ENCODE peak calls at places on chromosomes 6 and 20, in eight cellular contexts. M, C, E, Q, B, W, T and F are unnamed samples.

GRCh38 chr6:112502348-112503130 is 155.4 kb downstream of the RFPL4B start:
- DNase-seq in M (no peak), C (no peak), E (no peak), Q (no peak), B (no peak), W (no peak), T (no peak), F (no peak)

GRCh38 chr6:122903266-122903915 is 92.6 kb upstream of the CLVS2 start:
- DNase-seq in M (no peak), C (no peak), E (no peak), Q (no peak), B (no peak), W (no peak), T (no peak), F (no peak)

GRCh38 chr20:60011512-60012507 is 53.6 kb downstream of the CDH26 start:
- DNase-seq in M (no peak), C (no peak), E (no peak), Q (no peak), B (no peak), W (no peak), T (no peak), F (no peak)

GRCh38 chr20:46121531-46121930 is 3.4 kb downstream of the CD40 start:
- DNase-seq in M (no peak), C (no peak), E (no peak), Q (no peak), B (no peak), W (no peak), T (no peak), F (no peak)

GRCh38 chr20:9392892-9393857 is 121.2 kb upstream of the LAMP5 start:
- DNase-seq in M (peak), C (peak), E (peak), Q (peak), B (peak), W (peak), T (peak), F (peak)

GRCh38 chr6:10518461-10519216 is 2.5 kb upstream of the GCNT2 start:
- DNase-seq in M (no peak), C (no peak), E (no peak), Q (peak), B (peak), W (no peak), T (no peak), F (no peak)

GRCh38 chr6:127641905-127642304 is 64.9 kb downstream of the C6orf58 start:
- DNase-seq in M (no peak), C (no peak), E (no peak), Q (no peak), B (peak), W (no peak), T (peak), F (no peak)

GRCh38 chr6:105920071-105920470 is 166.1 kb upstream of the PRDM1 start:
- DNase-seq in M (no peak), C (no peak), E (no peak), Q (no peak), B (no peak), W (no peak), T (no peak), F (no peak)

GRCh38 chr20:5080384-5080877 is 39.3 kb downstream of the PCNA start:
- DNase-seq in M (peak), C (no peak), E (no peak), Q (peak), B (peak), W (peak), T (no peak), F (peak)

GRCh38 chr6:25312703-25313102 is 33.5 kb downstream of the CARMIL1 start:
- DNase-seq in M (no peak), C (no peak), E (no peak), Q (no peak), B (peak), W (no peak), T (peak), F (no peak)

GRCh38 chr6:113432729-113433505 is 424.2 kb upstream of the MARCKS start:
- DNase-seq in M (no peak), C (no peak), E (no peak), Q (no peak), B (peak), W (no peak), T (no peak), F (peak)

GRCh38 chr6:150263765-150264415 is 104.9 kb upstream of the IYD start:
- DNase-seq in M (no peak), C (no peak), E (no peak), Q (no peak), B (no peak), W (no peak), T (no peak), F (no peak)

GRCh38 chr6:144006731-144007454 is 1.2 kb downstream of the PLAGL1 start:
- DNase-seq in M (no peak), C (no peak), E (no peak), Q (peak), B (peak), W (no peak), T (peak), F (no peak)

GRCh38 chr6:165858571-165858970 is 195.5 kb upstream of the PDE10A start:
- DNase-seq in M (no peak), C (no peak), E (no peak), Q (no peak), B (peak), W (no peak), T (no peak), F (no peak)

GRCh38 chr6:105259912-105260889 is 80.4 kb upstream of the POPDC3 start:
- DNase-seq in M (no peak), C (no peak), E (no peak), Q (no peak), B (no peak), W (no peak), T (no peak), F (no peak)

GRCh38 chr6:11144393-11144829 is 32.9 kb upstream of the ERVFRD-1 start:
- DNase-seq in M (peak), C (peak), E (peak), Q (peak), B (peak), W (peak), T (peak), F (peak)

GRCh38 chr6:35485402-35485877 is 11.4 kb downstream of the TEAD3 start:
- DNase-seq in M (no peak), C (peak), E (peak), Q (peak), B (no peak), W (peak), T (no peak), F (no peak)

GRCh38 chr20:2932497-2932896 is 59.2 kb downstream of the PTPRA start:
- DNase-seq in M (no peak), C (no peak), E (no peak), Q (no peak), B (no peak), W (no peak), T (no peak), F (no peak)

GRCh38 chr6:79385893-79386292 is 151.3 kb downstream of the LCA5 start:
- DNase-seq in M (no peak), C (no peak), E (no peak), Q (no peak), B (no peak), W (no peak), T (no peak), F (no peak)

GRCh38 chr6:126020305-126021050 is 34.1 kb downstream of the TRMT11 start:
- DNase-seq in M (no peak), C (no peak), E (no peak), Q (no peak), B (no peak), W (no peak), T (no peak), F (no peak)

GRCh38 chr6:92559002-92559401 is 860.4 kb downstream of the EPHA7 start:
- DNase-seq in M (no peak), C (no peak), E (no peak), Q (no peak), B (no peak), W (no peak), T (no peak), F (no peak)

GRCh38 chr6:141653590-141653989 is 479.1 kb upstream of the GJE1 start:
- DNase-seq in M (no peak), C (no peak), E (no peak), Q (no peak), B (no peak), W (no peak), T (no peak), F (no peak)

GRCh38 chr20:31606928-31607639 is 2.0 kb downstream of the ID1 start:
- DNase-seq in M (peak), C (no peak), E (peak), Q (peak), B (peak), W (no peak), T (peak), F (peak)

GRCh38 chr6:135114355-135115145 is 59.9 kb upstream of the HBS1L start:
- DNase-seq in M (no peak), C (no peak), E (no peak), Q (no peak), B (no peak), W (no peak), T (no peak), F (no peak)

GRCh38 chr6:123380257-123380656 is 256.5 kb downstream of the TRDN start:
- DNase-seq in M (no peak), C (no peak), E (no peak), Q (no peak), B (peak), W (no peak), T (no peak), F (no peak)

GRCh38 chr6:98821739-98822405 is 12.5 kb upstream of the POU3F2 start:
- DNase-seq in M (no peak), C (no peak), E (no peak), Q (no peak), B (no peak), W (no peak), T (no peak), F (no peak)

GRCh38 chr6:160254467-160255312 is 3.9 kb downstream of the SLC22A2 start:
- DNase-seq in M (no peak), C (no peak), E (peak), Q (peak), B (peak), W (no peak), T (no peak), F (peak)

GRCh38 chr20:53735536-53736050 is 142.0 kb upstream of the ZNF217 start:
- DNase-seq in M (no peak), C (no peak), E (no peak), Q (no peak), B (peak), W (no peak), T (no peak), F (no peak)

GRCh38 chr6:155915651-155916050 is 460.0 kb upstream of the NOX3 start:
- DNase-seq in M (no peak), C (no peak), E (no peak), Q (no peak), B (no peak), W (no peak), T (no peak), F (no peak)
- TF ChIP-seq POLR2A in M (no peak), C (no peak), E (no peak), Q (no peak), B (no peak), W (no peak), T (no peak), F (no peak)

DNA sequence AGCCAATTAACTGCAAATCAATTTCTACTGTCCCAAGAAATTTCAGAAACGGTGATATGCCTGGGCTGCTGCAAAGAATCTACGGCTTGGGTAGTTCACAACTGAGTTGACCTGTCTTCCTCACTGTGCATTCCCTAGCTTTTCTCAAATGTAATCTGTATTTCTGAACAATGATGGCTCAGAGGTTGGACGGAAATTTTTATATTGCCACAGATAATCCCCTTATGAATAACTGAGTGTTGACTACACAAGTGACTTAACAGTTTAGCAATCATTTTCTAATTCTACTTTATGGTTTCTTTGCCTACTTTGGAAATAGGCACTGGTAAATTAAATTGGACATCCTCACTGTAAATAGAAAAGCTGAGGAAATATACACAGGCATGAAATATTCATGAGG is 94.5 kb downstream of the ARHGAP18 start:
- DNase-seq in M (no peak), C (no peak), E (no peak), Q (no peak), B (no peak), W (no peak), T (no peak), F (no peak)
- H3K4me3 ChIP-seq in M (no peak), C (no peak), E (no peak), Q (no peak), B (no peak), W (no peak), T (no peak), F (no peak)

DNA sequence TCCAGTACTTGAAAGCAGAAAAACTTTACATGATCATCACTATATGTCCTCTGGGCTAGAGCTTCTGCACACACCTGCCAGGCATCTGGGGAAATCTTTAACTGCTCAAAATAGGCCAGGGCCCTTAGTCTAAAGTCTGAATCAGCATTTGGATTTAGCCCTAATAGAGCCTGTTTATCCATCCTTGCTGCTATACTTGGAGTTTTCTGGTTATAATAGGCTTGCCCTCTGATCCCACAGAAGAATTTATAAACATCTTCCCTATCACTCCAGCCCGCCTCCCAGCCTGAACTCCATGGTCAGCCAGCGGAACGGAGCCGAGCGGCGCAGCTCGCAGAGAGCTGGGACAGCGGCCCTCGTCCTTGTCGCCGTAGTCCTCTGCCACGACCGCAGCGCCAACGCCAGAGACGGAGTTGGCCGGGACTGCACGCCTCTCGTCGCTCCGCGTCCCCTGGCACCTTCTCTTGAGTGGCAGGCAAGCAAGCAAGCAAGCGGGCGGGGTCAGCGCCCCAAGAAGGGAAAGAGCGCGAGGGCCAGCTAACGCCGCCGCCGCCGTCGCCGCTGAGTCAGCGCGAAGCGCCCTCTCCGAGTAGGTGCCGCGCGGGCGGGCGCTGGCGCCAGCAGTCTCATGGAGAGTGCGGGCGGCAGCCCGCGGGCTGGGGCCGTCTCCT is 25.4 kb upstream of the ASIP start:
- DNase-seq in M (peak), C (peak), E (peak), Q (peak), B (peak), W (peak), T (peak), F (peak)
- TF ChIP-seq POLR2A in M (no peak), C (no peak), E (no peak), Q (no peak), B (no peak), W (no peak), T (peak), F (no peak)

GRCh38 chr6:124970763-124971162 is 8.5 kb downstream of the RNF217 start:
- DNase-seq in M (no peak), C (no peak), E (no peak), Q (no peak), B (no peak), W (no peak), T (no peak), F (no peak)
- H3K4me3 ChIP-seq in M (no peak), C (no peak), E (no peak), Q (no peak), B (no peak), W (no peak), T (no peak), F (no peak)

GRCh38 chr6:30743099-30744053 is 889 bp upstream of the FLOT1 start:
- DNase-seq in M (peak), C (peak), E (peak), Q (peak), B (no peak), W (peak), T (no peak), F (peak)
- TF ChIP-seq POLR2A in M (no peak), C (no peak), E (no peak), Q (no peak), B (no peak), W (no peak), T (peak), F (peak)

DNA sequence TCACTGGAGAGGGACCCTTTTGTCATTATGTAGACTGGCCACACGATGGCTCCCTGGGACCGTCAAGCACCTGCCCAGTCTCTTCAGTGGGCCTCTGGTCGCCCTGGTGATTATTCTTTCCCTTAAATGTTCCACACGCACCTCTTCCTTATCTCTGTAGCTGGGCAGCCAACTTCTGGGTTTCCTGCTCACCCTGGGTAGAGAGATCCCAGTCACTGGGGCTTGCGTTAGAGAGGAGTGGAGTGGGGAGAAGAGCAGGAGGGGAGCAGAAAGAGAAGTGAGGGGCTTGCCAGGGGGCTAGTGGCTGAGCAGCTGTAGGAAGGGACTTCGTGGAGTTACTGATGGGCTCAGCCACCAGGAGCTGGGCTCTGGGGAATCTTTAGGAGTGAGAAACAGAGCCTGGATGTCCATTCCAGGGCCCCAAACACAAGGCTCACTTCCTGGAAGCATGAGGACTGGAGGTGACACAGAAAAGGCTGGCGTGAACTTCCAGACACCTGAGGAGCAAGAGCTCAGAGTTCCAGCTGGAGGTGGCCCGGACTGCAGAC is 150.1 kb downstream of the DHX35 start:
- DNase-seq in M (no peak), C (peak), E (no peak), Q (peak), B (peak), W (no peak), T (peak), F (peak)
- H3K4me3 ChIP-seq in M (no peak), C (no peak), E (no peak), Q (no peak), B (no peak), W (no peak), T (no peak), F (no peak)

GRCh38 chr6:133610271-133610840 is 278.6 kb upstream of the TCF21 start:
- DNase-seq in M (no peak), C (no peak), E (no peak), Q (no peak), B (peak), W (no peak), T (no peak), F (no peak)

GRCh38 chr6:133608620-133609019 is 280.3 kb upstream of the TCF21 start:
- DNase-seq in M (no peak), C (no peak), E (no peak), Q (no peak), B (no peak), W (no peak), T (no peak), F (no peak)

GRCh38 chr6:133606833-133607232 is 282.1 kb upstream of the TCF21 start:
- DNase-seq in M (no peak), C (no peak), E (no peak), Q (no peak), B (no peak), W (no peak), T (no peak), F (no peak)

GRCh38 chr6:133610974-133611373 is 277.9 kb upstream of the TCF21 start:
- DNase-seq in M (no peak), C (no peak), E (no peak), Q (no peak), B (peak), W (no peak), T (no peak), F (no peak)

GRCh38 chr6:133609404-133610270 is 279.3 kb upstream of the TCF21 start:
- DNase-seq in M (no peak), C (no peak), E (no peak), Q (no peak), B (peak), W (no peak), T (peak), F (no peak)
- TF ChIP-seq POLR2A in M (no peak), C (no peak), E (no peak), Q (no peak), B (no peak), W (no peak), T (no peak), F (no peak)

DNA sequence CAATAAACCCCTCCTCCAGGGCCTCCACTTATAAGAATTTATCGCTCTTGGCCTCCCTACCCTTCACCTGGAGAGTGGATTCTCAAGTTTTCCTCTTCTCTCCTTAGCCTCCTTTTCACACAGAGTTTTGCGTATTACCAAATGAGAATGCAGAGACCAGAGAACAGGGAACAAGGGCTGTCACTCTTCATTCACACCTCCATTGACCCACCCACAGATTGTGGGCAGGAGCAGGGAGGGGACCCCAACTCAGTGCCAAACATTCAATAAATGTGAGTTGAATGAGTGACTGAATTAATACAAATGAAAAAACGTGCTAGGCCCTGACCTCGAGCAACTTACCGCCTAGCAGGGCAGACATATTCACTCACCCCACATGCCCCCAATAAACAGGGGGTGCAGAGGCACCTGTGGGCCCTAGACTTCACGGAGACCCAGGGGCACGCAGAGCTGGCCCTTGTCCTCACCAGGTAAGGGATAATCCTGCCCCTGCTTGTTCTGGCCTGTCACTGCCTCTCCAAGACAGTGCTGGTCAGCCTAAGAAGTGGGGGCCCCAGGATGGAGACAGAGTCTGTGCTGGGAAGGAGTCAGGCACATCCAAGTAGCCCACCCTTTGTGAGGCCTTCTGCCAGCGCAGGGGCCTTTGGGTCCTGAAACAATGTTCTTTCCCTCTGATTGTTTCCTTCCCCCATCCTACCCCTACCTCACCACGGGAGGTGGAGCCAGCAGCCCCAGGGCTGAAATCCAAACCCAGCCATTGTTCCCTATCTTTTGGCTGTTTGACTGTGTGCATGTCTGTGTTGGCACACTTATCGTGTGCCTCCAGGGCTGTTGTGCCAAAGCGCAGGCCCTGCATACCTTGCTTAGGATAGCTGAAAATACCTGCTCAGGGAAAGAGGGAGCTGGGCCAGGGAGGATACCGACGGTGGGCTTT is 8.4 kb upstream of the TJAP1 start:
- DNase-seq in M (no peak), C (no peak), E (no peak), Q (no peak), B (no peak), W (no peak), T (no peak), F (no peak)
- H3K4me3 ChIP-seq in M (no peak), C (no peak), E (no peak), Q (no peak), B (no peak), W (no peak), T (no peak), F (no peak)

GRCh38 chr20:17750722-17751045 is 50.9 kb downstream of the BANF2 start:
- DNase-seq in M (no peak), C (no peak), E (no peak), Q (no peak), B (no peak), W (no peak), T (no peak), F (no peak)

GRCh38 chr20:17749979-17750721 is 50.4 kb downstream of the BANF2 start:
- DNase-seq in M (peak), C (peak), E (no peak), Q (peak), B (no peak), W (peak), T (no peak), F (peak)

GRCh38 chr20:17749628-17749978 is 49.8 kb downstream of the BANF2 start:
- DNase-seq in M (no peak), C (no peak), E (no peak), Q (no peak), B (no peak), W (no peak), T (no peak), F (no peak)

GRCh38 chr20:17748279-17748678 is 48.5 kb downstream of the BANF2 start:
- DNase-seq in M (no peak), C (no peak), E (no peak), Q (no peak), B (no peak), W (no peak), T (no peak), F (no peak)

GRCh38 chr20:17747431-17747846 is 47.7 kb downstream of the BANF2 start:
- DNase-seq in M (no peak), C (no peak), E (no peak), Q (no peak), B (peak), W (no peak), T (peak), F (no peak)
- TF ChIP-seq POLR2A in M (no peak), C (no peak), E (no peak), Q (no peak), B (no peak), W (no peak), T (no peak), F (no peak)

GRCh38 chr6:140320799-140321099 is 946.3 kb upstream of the CITED2 start:
- DNase-seq in M (no peak), C (no peak), E (no peak), Q (no peak), B (no peak), W (no peak), T (no peak), F (no peak)
- H3K4me3 ChIP-seq in M (no peak), C (no peak), E (no peak), Q (no peak), B (no peak), W (no peak), T (no peak), F (no peak)